ENCODE peak calls at places on chromosome 16, in six cellular contexts. Y, N, M, L, C and K are unnamed samples.

GRCh38 chr16:67541391-67542263 is 13.0 kb downstream of the RIPOR1 start:
- DNase-seq in M (no peak), L (peak; percentile 75), Y (peak; percentile 36), C (no peak), N (no peak), K (no peak)

GRCh38 chr16:70712359-70712758 is 26.5 kb upstream of the MTSS2 start:
- DNase-seq in L (no peak), C (no peak), N (no peak), M (no peak), Y (no peak), K (no peak)

GRCh38 chr16:84117482-84117843 is 721 bp upstream of the MBTPS1 start:
- DNase-seq in L (no peak), M (no peak), N (no peak), C (no peak), Y (no peak), K (no peak)

GRCh38 chr16:4852221-4852872 is 5.1 kb downstream of the UBN1 start:
- DNase-seq in N (no peak), Y (no peak), C (peak; percentile 42), M (no peak), L (no peak), K (no peak)

GRCh38 chr16:4327782-4328579 is 12.1 kb downstream of the GLIS2 start:
- DNase-seq in Y (peak; percentile 81), L (peak; percentile 94), M (peak; percentile 60), N (no peak), C (peak; percentile 95), K (peak; percentile 83)

GRCh38 chr16:3131755-3132377 is 3.0 kb upstream of the ZNF213 start:
- DNase-seq in C (no peak), N (no peak), M (no peak), Y (peak; percentile 45), L (peak; percentile 59), K (peak; percentile 48)

GRCh38 chr16:12539185-12539929 is 264.3 kb downstream of the CPPED1 start:
- DNase-seq in L (no peak), Y (no peak), N (no peak), C (no peak), M (no peak), K (no peak)

GRCh38 chr16:11596572-11597226 is 10.0 kb upstream of the LITAF start:
- DNase-seq in L (no peak), N (no peak), C (no peak), Y (no peak), M (no peak), K (no peak)

GRCh38 chr16:16019488-16019887 is 70.1 kb downstream of the ABCC1 start:
- DNase-seq in N (no peak), C (no peak), M (no peak), Y (no peak), L (no peak), K (no peak)

GRCh38 chr16:84647830-84648594 is at the start of gene KLHL36:
- DNase-seq in N (peak; percentile 75), C (peak; percentile 91), L (peak; percentile 83), Y (peak; percentile 52), M (peak; percentile 30), K (peak; percentile 66)

GRCh38 chr16:75099738-75100615 is 16.6 kb downstream of the LDHD start:
- DNase-seq in Y (no peak), L (no peak), N (peak; percentile 29), C (no peak), M (no peak), K (no peak)

GRCh38 chr16:70789231-70789926 is 11.6 kb downstream of the VAC14 start:
- DNase-seq in M (peak; percentile 83), L (no peak), N (no peak), C (peak; percentile 93), Y (no peak), K (peak; percentile 47)

DNA sequence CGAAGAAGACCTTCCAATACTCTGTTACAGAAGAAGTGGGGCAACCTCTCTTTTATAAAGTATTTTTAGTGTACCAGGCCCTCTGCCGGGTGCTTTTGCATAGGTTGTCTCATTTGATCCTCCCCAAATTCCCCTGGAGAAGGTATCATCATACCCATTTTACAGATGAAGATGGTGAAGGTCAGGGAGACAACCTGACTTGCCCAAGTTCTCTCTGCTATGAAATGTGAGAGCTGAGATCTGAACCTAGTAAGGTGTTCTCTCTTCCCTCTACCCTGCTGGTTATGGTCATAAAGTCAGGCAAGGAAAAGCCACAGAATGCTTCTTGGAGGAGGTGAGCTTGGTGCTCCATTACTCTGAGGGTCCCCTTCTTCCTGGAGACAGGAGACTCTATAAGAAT is 28.1 kb upstream of the HERPUD1 start:
- DNase-seq in Y (no peak), C (no peak), N (no peak), M (no peak), L (no peak), K (no peak)
- H3K4me3 ChIP-seq in Y (no peak overlapping the region), C (no peak overlapping the region), N (no peak overlapping the region), M (no peak overlapping the region), L (no peak overlapping the region), K (no peak overlapping the region)

GRCh38 chr16:28623172-28623711 is 13.4 kb upstream of the SULT1A1 start:
- DNase-seq in M (no peak), C (peak; percentile 80), L (peak; percentile 94), Y (peak; percentile 77), N (peak; percentile 37), K (peak; percentile 77)

GRCh38 chr16:28616636-28617035 is 6.8 kb upstream of the SULT1A1 start:
- DNase-seq in L (no peak), M (no peak), N (no peak), C (no peak), Y (no peak), K (no peak)

GRCh38 chr16:28621756-28622155 is 11.9 kb upstream of the SULT1A1 start:
- DNase-seq in N (no peak), L (no peak), Y (no peak), C (no peak), M (no peak), K (no peak)
- H3K4me3 ChIP-seq in N (no peak overlapping the region), L (peak overlapping the region; percentile 68), Y (no peak overlapping the region), C (no peak overlapping the region), M (no peak overlapping the region), K (no peak overlapping the region)

GRCh38 chr16:68643227-68643626 is 1.9 kb upstream of the CDH3 start:
- DNase-seq in N (no peak), M (no peak), L (no peak), Y (no peak), C (no peak), K (no peak)

GRCh38 chr16:68643847-68644246 is 1.3 kb upstream of the CDH3 start:
- DNase-seq in L (no peak), C (no peak), M (no peak), N (no peak), Y (no peak), K (no peak)

GRCh38 chr16:68644303-68644702 is 807 bp upstream of the CDH3 start:
- DNase-seq in L (no peak), Y (no peak), N (no peak), C (no peak), M (no peak), K (no peak)

GRCh38 chr16:68645494-68646388 is 631 bp downstream of the CDH3 start:
- DNase-seq in N (no peak), M (no peak), C (no peak), L (peak; percentile 83), Y (peak; percentile 14), K (no peak)

GRCh38 chr16:68644715-68645493 is at the start of gene CDH3:
- DNase-seq in C (peak; percentile 87), Y (peak; percentile 51), L (peak; percentile 85), N (no peak), M (no peak), K (peak; percentile 63)
- H3K4me3 ChIP-seq in C (peak within 1 kb of the TSS; percentile 5), Y (peak within 1 kb of the TSS; percentile 25), L (peak within 1 kb of the TSS; percentile 55), N (no peak within 1 kb of the TSS), M (peak within 1 kb of the TSS; percentile 7), K (peak within 1 kb of the TSS; percentile 52)

GRCh38 chr16:77723108-77723514 is 797 bp downstream of the NUDT7 start:
- DNase-seq in M (no peak), N (peak; percentile 6), L (no peak), C (no peak), Y (no peak), K (no peak)

GRCh38 chr16:77722315-77723107 is at the start of gene NUDT7:
- DNase-seq in M (peak; percentile 99), N (peak; percentile 92), C (peak; percentile 100), Y (peak; percentile 100), L (peak; percentile 100), K (peak; percentile 100)

GRCh38 chr16:77724174-77724573 is 1.9 kb downstream of the NUDT7 start:
- DNase-seq in M (no peak), Y (no peak), C (no peak), N (no peak), L (no peak), K (no peak)

DNA sequence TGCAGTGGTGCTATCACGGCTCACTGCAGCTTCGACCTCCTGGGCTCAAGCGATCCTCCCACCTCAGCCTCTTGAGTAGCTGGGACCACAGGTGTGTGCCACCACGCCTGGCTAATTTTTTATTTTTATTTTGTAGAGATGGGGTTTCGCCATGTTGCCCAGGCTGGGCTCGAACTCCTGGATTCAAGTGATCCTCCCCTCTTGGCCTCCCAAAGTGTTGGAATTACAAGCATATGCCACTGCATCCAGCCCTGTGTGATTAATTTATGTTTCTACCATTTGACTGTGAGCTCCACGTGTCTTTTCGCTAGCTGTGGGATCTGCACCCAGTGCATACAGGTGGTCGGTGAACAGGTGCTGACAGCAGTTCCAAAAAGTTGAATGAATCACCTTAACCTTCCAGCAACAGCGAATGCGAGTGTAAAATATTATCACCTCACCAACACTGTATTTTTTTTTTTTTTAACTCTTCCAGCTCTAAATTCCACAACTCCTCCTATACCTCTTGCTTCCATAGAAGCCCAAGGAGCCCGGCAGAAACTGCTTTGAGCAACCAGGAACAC is 481 bp upstream of the NUDT7 start:
- DNase-seq in Y (no peak), C (no peak), N (no peak), M (no peak), L (no peak), K (no peak)
- H3K4me3 ChIP-seq in Y (no peak overlapping the region), C (no peak overlapping the region), N (peak overlapping the region; percentile 92), M (peak overlapping the region; percentile 71), L (peak overlapping the region; percentile 32), K (peak overlapping the region; percentile 69)

DNA sequence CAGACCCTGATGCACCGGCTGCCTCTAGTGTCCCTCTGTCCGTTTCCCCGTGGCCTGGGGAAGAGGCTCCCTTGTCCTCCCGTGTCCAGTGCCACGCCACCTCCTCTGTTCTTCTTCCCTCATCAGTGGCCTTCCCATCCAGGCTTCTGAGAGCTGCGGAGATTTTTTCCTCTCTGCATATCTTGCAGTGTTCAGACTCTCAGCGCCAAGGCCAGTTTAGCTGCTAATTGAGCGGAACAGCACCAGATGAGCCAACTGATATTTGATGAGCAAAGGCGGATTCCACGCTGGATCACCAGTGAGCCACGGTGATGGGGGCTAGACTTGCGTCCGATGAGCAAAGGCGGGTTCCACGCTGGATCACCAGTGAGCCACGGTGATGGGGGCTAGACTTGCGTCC is 257.6 kb downstream of the FOXL1 start:
- DNase-seq in M (no peak), Y (no peak), L (no peak), N (no peak), C (no peak), K (no peak)
- H3K4me3 ChIP-seq in M (no peak overlapping the region), Y (no peak overlapping the region), L (no peak overlapping the region), N (no peak overlapping the region), C (no peak overlapping the region), K (no peak overlapping the region)